ENCODE peak calls at places on chromosomes 12 and 14, in seven cellular contexts. O is HL-60, T is fibroblast of lung, R is fibroblast of pulmonary artery, P is BJ, Z is foreskin fibroblast, M is neuronal stem cell. N is an unnamed sample.

GRCh38 chr14:106224694-106224971 is 698.2 kb downstream of the TMEM121 start:
- DNase-seq in O (no peak), P (no peak), R (no peak), T (no peak), M (no peak), Z (no peak), N (no peak)

GRCh38 chr14:63478437-63478852 is 64.7 kb downstream of the PPP2R5E start:
- DNase-seq in Z (no peak), M (no peak), R (no peak), O (no peak), T (no peak), P (no peak), N (no peak)

GRCh38 chr14:91256661-91257060 is 12.2 kb upstream of the GPR68 start:
- DNase-seq in R (no peak), M (no peak), T (no peak), O (no peak), P (no peak), Z (no peak), N (no peak)

GRCh38 chr12:110073049-110073831 is 24.9 kb upstream of the C12orf76 start:
- DNase-seq in M (no peak), T (peak; percentile 20), O (no peak), R (no peak), P (no peak), Z (no peak), N (no peak)

GRCh38 chr14:57389646-57390036 is 745 bp upstream of the NAA30 start:
- DNase-seq in T (no peak), M (no peak), P (no peak), Z (no peak), O (no peak), R (no peak), N (no peak)

GRCh38 chr14:23864856-23865255 is 88.7 kb upstream of the DHRS4 start:
- DNase-seq in R (no peak), M (no peak), O (no peak), P (no peak), T (no peak), Z (no peak), N (no peak)

GRCh38 chr12:56190695-56191155 is 1.4 kb upstream of the SMARCC2 start:
- DNase-seq in P (no peak), M (peak; percentile 15), Z (no peak), T (no peak), O (no peak), R (no peak), N (no peak)

GRCh38 chr12:131390408-131391100 is 320.3 kb upstream of the SFSWAP start:
- DNase-seq in O (no peak), M (peak; percentile 56), R (no peak), T (no peak), P (no peak), Z (no peak), N (no peak)

GRCh38 chr12:97283297-97283696 is 179.3 kb upstream of the RMST start:
- DNase-seq in P (no peak), R (no peak), M (no peak), O (no peak), T (no peak), Z (no peak), N (no peak)

GRCh38 chr12:40232602-40233001 is 7.8 kb downstream of the LRRK2 start:
- DNase-seq in P (no peak), T (no peak), O (no peak), Z (no peak), M (no peak), R (no peak), N (no peak)

GRCh38 chr14:104805326-104805678 is 4.4 kb downstream of the ZBTB42 start:
- DNase-seq in Z (peak; percentile 85), R (peak; percentile 88), M (no peak), O (no peak), T (peak; percentile 86), P (no peak), N (peak; percentile 89)

GRCh38 chr14:94020267-94020666 is 5.9 kb upstream of the OTUB2 start:
- DNase-seq in O (no peak), P (no peak), M (no peak), Z (no peak), R (no peak), T (no peak), N (no peak)

GRCh38 chr12:94100254-94100653 is 48.1 kb upstream of the PLXNC1 start:
- DNase-seq in T (peak; percentile 92), Z (no peak), O (no peak), R (no peak), P (no peak), M (no peak), N (peak; percentile 63)

GRCh38 chr14:70670992-70671651 is 29.4 kb downstream of the TTC9 start:
- DNase-seq in Z (no peak), P (no peak), M (no peak), T (peak; percentile 47), O (no peak), R (no peak), N (no peak)

GRCh38 chr12:95574799-95575452 is 23.6 kb upstream of the USP44 start:
- DNase-seq in Z (peak; percentile 28), T (peak; percentile 32), R (peak; percentile 56), O (no peak), M (no peak), P (no peak), N (peak; percentile 55)

GRCh38 chr12:103824845-103825244 is 16.2 kb downstream of the NT5DC3 start:
- DNase-seq in T (no peak), Z (no peak), P (no peak), R (no peak), M (no peak), O (no peak), N (no peak)

GRCh38 chr14:56552615-56553014 is 27.0 kb upstream of the TMEM260 start:
- DNase-seq in O (no peak), M (no peak), P (no peak), Z (no peak), R (no peak), T (no peak), N (no peak)

GRCh38 chr12:49962861-49963765 is 1.4 kb downstream of the AQP5 start:
- DNase-seq in Z (no peak), T (peak; percentile 18), O (no peak), P (no peak), R (no peak), M (no peak), N (no peak)

GRCh38 chr14:68283378-68284123 is 464.0 kb downstream of the RAD51B start:
- DNase-seq in M (no peak), Z (no peak), O (no peak), P (no peak), R (no peak), T (no peak), N (no peak)

GRCh38 chr14:88493392-88494185 is 61.2 kb downstream of the PTPN21 start:
- DNase-seq in P (no peak), M (no peak), Z (no peak), T (no peak), R (no peak), O (no peak), N (no peak)

GRCh38 chr12:50785406-50785805 is 21.5 kb downstream of the ATF1 start:
- DNase-seq in R (no peak), Z (no peak), P (no peak), M (no peak), T (peak; percentile 80), O (no peak), N (peak; percentile 59)

GRCh38 chr12:95802482-95803264 is 12.1 kb upstream of the NTN4 start:
- DNase-seq in O (no peak), R (peak; percentile 83), T (peak; percentile 91), P (peak; percentile 60), M (no peak), Z (peak; percentile 87), N (peak; percentile 87)

GRCh38 chr12:63823040-63823439 is 21.5 kb upstream of the SRGAP1 start:
- DNase-seq in O (no peak), Z (no peak), T (no peak), P (no peak), M (no peak), R (no peak), N (no peak)

GRCh38 chr12:114063435-114063834 is 97.3 kb upstream of the RBM19 start:
- DNase-seq in R (no peak), T (no peak), O (no peak), M (no peak), P (no peak), Z (no peak), N (no peak)

GRCh38 chr12:115474525-115475353 is 790.8 kb upstream of the TBX3 start:
- DNase-seq in R (no peak), Z (no peak), M (no peak), O (no peak), P (no peak), T (no peak), N (no peak)
- H3K4me3 ChIP-seq in R (no peak overlapping the region), Z (no peak overlapping the region), M (no peak overlapping the region), O (no peak overlapping the region), P (no peak overlapping the region), T (no peak overlapping the region), N (no peak overlapping the region)

DNA sequence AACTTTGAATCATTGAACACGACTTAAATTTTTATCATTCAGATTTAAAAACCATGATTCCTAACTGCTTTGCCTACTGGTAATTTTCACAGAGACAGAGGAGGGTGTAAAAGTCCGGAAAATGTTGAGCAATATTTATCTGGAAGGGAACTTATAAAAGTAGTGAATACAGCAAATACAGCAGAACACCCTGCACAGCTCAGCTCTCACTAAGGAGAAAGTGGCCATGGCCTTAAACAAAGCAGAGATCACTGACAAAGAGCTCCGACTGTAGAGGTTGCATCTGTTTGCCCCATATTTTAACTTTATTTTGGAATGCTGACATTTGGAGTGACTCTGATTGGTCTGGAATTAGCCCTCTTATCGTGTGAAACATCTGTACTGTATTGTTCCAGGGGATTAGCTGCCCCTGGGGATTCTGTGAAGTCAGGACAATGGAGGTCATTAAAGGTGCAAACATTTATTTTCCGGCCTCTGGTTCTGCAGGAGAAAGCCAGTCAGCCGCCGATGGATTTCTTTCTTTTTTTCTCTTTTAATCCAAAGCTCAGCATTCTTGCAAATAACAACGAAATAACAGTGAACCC is 1275.6 kb upstream of the FLRT2 start:
- DNase-seq in M (peak; percentile 85), R (peak; percentile 73), T (no peak), Z (no peak), P (no peak), O (no peak), N (no peak)
- H3K4me3 ChIP-seq in M (no peak overlapping the region), R (no peak overlapping the region), T (no peak overlapping the region), Z (no peak overlapping the region), P (no peak overlapping the region), O (no peak overlapping the region), N (no peak overlapping the region)

GRCh38 chr12:47754126-47754525 is 4.6 kb downstream of the RAPGEF3 start:
- DNase-seq in R (no peak), O (no peak), T (no peak), M (no peak), Z (no peak), P (no peak), N (no peak)
- H3K4me3 ChIP-seq in R (no peak overlapping the region), O (no peak overlapping the region), T (no peak overlapping the region), M (no peak overlapping the region), Z (no peak overlapping the region), P (no peak overlapping the region), N (no peak overlapping the region)

DNA sequence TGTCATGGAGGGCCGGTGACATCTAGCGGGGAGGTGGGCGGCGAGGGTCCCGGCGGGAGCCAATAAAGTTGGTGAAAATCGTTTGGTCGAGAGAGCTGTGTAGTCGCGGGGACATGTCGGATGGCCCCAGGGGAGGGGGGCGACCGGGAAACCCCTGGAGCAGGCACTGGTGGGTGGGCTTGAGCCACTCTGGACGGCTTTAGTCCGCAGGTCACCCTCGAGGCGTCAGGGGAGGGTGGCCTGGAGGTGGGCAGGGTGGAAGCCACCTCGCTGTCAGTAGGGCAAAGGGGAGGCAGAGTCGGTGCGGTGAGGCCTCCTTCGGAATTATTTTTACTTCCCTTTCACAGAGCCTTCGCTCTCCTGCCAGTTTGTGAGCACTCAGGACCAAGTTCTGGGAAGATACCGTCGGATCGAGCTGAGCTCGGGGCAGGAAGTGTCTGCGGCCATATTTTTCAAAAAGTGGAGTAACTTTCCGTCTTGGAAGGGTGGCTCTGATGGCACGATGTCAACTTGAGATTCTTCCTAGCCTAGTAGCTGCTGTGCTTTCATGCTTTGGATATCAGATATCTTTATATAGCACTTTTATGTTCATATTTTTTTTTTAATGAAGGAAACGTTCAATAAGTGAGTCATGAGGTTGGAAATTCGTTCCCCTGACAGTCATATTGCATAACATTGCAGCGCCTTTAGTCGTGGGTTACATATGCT is 28.2 kb downstream of the WBP11 start:
- DNase-seq in P (no peak), O (peak; percentile 18), T (peak; percentile 44), Z (peak; percentile 63), R (peak; percentile 74), M (no peak), N (peak; percentile 59)
- H3K4me3 ChIP-seq in P (peak overlapping the region; percentile 67), O (no peak overlapping the region), T (peak overlapping the region; percentile 89), Z (peak overlapping the region; percentile 84), R (peak overlapping the region; percentile 90), M (peak overlapping the region; percentile 93), N (peak overlapping the region; percentile 86)